ENCODE peak calls at places on chromosomes 3 and 15, in eight cellular contexts. R is brain microvascular endothelial cell, M is HCEC 1CT, D is SW 1271, K is M059J, A is A172, N is NCI-H1048, S is thoracic aorta. Z is an unnamed sample.

GRCh38 chr15:42672444-42672843 is 64.5 kb downstream of the CDAN1 start:
- DNase-seq in A (no peak), M (no peak), S (no peak), D (no peak), R (no peak), K (no peak), N (no peak), Z (no peak)

GRCh38 chr3:149233323-149233722 is 11.7 kb upstream of the CP start:
- DNase-seq in R (no peak), K (no peak), M (no peak), A (no peak), D (no peak), S (no peak), N (no peak), Z (no peak)

GRCh38 chr15:40365624-40366023 is 7.6 kb downstream of the DISP2 start:
- DNase-seq in N (no peak), K (no peak), A (no peak), M (no peak), R (no peak), D (no peak), S (no peak), Z (no peak)

GRCh38 chr3:170697803-170698350 is 112.0 kb upstream of the SLC7A14 start:
- DNase-seq in D (no peak), R (peak; percentile 51), M (no peak), S (no peak), N (no peak), A (no peak), K (no peak), Z (no peak)

GRCh38 chr15:42413914-42414313 is 54.6 kb downstream of the CAPN3 start:
- DNase-seq in M (no peak), D (no peak), N (no peak), A (peak; percentile 31), R (no peak), K (no peak), S (no peak), Z (no peak)

GRCh38 chr15:98070132-98070531 is 109.6 kb downstream of the ARRDC4 start:
- DNase-seq in S (no peak), D (no peak), M (no peak), R (no peak), A (no peak), K (peak; percentile 71), N (no peak), Z (no peak)

GRCh38 chr3:70149714-70150113 is 150.2 kb downstream of the SAMMSON start:
- DNase-seq in R (no peak), S (no peak), M (no peak), N (no peak), D (no peak), K (no peak), A (no peak), Z (no peak)

GRCh38 chr15:42131826-42132806 is 24.3 kb downstream of the PLA2G4F start:
- DNase-seq in K (no peak), R (no peak), M (no peak), S (no peak), A (no peak), N (peak; percentile 28), D (no peak), Z (no peak)

GRCh38 chr3:8623741-8624140 is 20.9 kb downstream of the SSUH2 start:
- DNase-seq in A (no peak), R (no peak), D (no peak), M (no peak), K (no peak), S (no peak), N (no peak), Z (no peak)

GRCh38 chr3:182735672-182736071 is 57.6 kb upstream of the ATP11B start:
- DNase-seq in K (no peak), S (no peak), A (no peak), M (peak; percentile 27), D (no peak), R (no peak), N (no peak), Z (no peak)

GRCh38 chr3:190443257-190443656 is 6.4 kb downstream of the TMEM207 start:
- DNase-seq in M (peak; percentile 15), N (no peak), A (peak; percentile 13), K (peak; percentile 32), S (no peak), R (peak; percentile 31), D (peak; percentile 53), Z (no peak)

GRCh38 chr15:47129033-47129432 is 588.3 kb upstream of the SEMA6D start:
- DNase-seq in M (no peak), K (no peak), N (no peak), R (no peak), D (no peak), A (no peak), S (no peak), Z (no peak)

Z was measured in HCT116.